ENCODE peak calls at places on chromosomes 12 and 14, in nine cellular contexts. V is foreskin fibroblast; L is left lung; C is activated CD8-positive, alpha-beta T cell treated with anti-CD3 and anti-CD28 coated beads for 36 hours; A is kidney epithelial cell; M is AG04449; Q is pancreas; U is A549; D is fibroblast of mammary gland. G is an unnamed sample.

GRCh38 chr12:46555379-46555778 is 182.8 kb upstream of the SLC38A2 start:
- DNase-seq in U (no peak), C (no peak), A (no peak), V (peak; percentile 82), Q (no peak), D (peak; percentile 94), L (no peak), M (peak; percentile 86), G (no peak)

GRCh38 chr12:45234134-45234865 is 18.4 kb downstream of the ANO6 start:
- DNase-seq in D (peak; percentile 98), U (peak; percentile 84), M (peak; percentile 96), L (no peak), Q (no peak), C (no peak), V (peak; percentile 98), A (peak; percentile 92), G (no peak)

GRCh38 chr14:51310453-51311074 is 70.5 kb downstream of the TMX1 start:
- DNase-seq in Q (no peak), C (no peak), U (no peak), M (no peak), V (peak; percentile 80), D (peak; percentile 85), A (no peak), L (no peak), G (no peak)

GRCh38 chr14:65794674-65795279 is 382.2 kb downstream of the FUT8 start:
- DNase-seq in V (no peak), D (no peak), Q (no peak), M (no peak), U (no peak), C (no peak), A (no peak), L (no peak), G (no peak)

GRCh38 chr14:64541971-64542838 is 1.7 kb downstream of the HSPA2 start:
- DNase-seq in A (no peak), V (no peak), M (no peak), D (no peak), L (no peak), Q (peak; percentile 28), U (no peak), C (peak; percentile 19), G (no peak)

GRCh38 chr12:113659416-113659815 is 187.7 kb upstream of the LHX5 start:
- DNase-seq in U (no peak), L (no peak), V (no peak), A (no peak), Q (no peak), M (no peak), C (no peak), D (no peak), G (no peak)

GRCh38 chr12:53963005-53963404 is 8.3 kb downstream of the HOXC12 start:
- DNase-seq in V (no peak), Q (no peak), D (no peak), C (no peak), U (no peak), A (no peak), L (no peak), M (no peak), G (no peak)

GRCh38 chr12:124621296-124621660 is 53.9 kb upstream of the NCOR2 start:
- DNase-seq in V (peak; percentile 45), D (no peak), A (no peak), U (no peak), C (no peak), L (peak; percentile 86), M (no peak), Q (peak; percentile 58), G (no peak)

GRCh38 chr14:101133068-101133467 is 229.5 kb upstream of the RTL1 start:
- DNase-seq in U (no peak), L (peak; percentile 29), C (no peak), M (no peak), A (no peak), V (no peak), Q (no peak), D (no peak), G (no peak)

GRCh38 chr14:90514015-90514398 is 117.2 kb downstream of the CALM1 start:
- DNase-seq in L (peak; percentile 18), D (no peak), V (no peak), C (no peak), U (no peak), A (no peak), M (no peak), Q (no peak), G (no peak)

GRCh38 chr12:125645724-125646123 is 580.5 kb downstream of the AACS start:
- DNase-seq in C (no peak), A (no peak), V (no peak), Q (no peak), D (no peak), U (no peak), L (no peak), M (no peak), G (no peak)

GRCh38 chr14:22084393-22085281 is 411.0 kb upstream of the OR4E1 start:
- DNase-seq in L (no peak), V (peak; percentile 34), A (no peak), D (peak; percentile 62), M (peak; percentile 4), U (peak; percentile 8), C (peak; percentile 31), Q (no peak), G (peak; percentile 13)
- TF ChIP-seq CTCF in L (peak; percentile 66), V (peak; percentile 58), A (peak; percentile 66), D (peak; percentile 73), M (peak; percentile 56), U (peak; percentile 63), C (peak; percentile 50), Q (peak; percentile 60), G (peak; percentile 68)

GRCh38 chr12:3458041-3458440 is 33.0 kb upstream of the PRMT8 start:
- DNase-seq in U (no peak), Q (no peak), V (peak; percentile 11), M (no peak), C (no peak), A (no peak), L (no peak), D (peak; percentile 8), G (no peak)

GRCh38 chr12:3454780-3455179 is 36.2 kb upstream of the PRMT8 start:
- DNase-seq in M (no peak), V (no peak), D (no peak), A (no peak), C (no peak), Q (no peak), U (no peak), L (no peak), G (no peak)

GRCh38 chr12:3455312-3455711 is 35.7 kb upstream of the PRMT8 start:
- DNase-seq in M (no peak), L (no peak), A (no peak), C (no peak), Q (no peak), D (no peak), V (no peak), U (no peak), G (no peak)

GRCh38 chr12:3453947-3454675 is 36.9 kb upstream of the PRMT8 start:
- DNase-seq in A (peak; percentile 85), D (peak; percentile 60), C (no peak), M (peak; percentile 17), L (no peak), U (peak; percentile 10), V (peak; percentile 88), Q (no peak), G (no peak)

DNA sequence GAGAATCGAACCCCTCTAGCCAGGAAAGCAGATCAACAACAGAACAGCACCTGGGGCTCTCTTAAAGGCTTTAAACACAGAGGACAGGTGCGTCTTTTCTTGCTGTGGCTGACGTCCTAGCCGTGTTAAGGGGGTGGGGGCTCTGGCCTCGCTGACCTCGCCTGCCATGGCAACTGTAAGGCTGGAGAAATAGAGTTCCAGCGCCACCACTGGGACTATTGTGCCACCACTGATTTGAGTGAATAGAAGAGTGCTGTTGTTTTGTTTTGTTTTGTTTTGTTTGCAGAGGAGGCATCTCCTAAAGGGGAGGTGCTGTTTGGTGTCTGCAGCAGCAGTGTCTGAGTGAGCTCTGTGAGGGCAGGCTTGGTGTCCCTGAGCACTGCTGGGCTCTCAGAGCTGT is 34.2 kb upstream of the PRMT8 start:
- DNase-seq in V (no peak), Q (no peak), L (peak; percentile 46), C (peak; percentile 4), D (no peak), U (no peak), M (no peak), A (no peak), G (peak; percentile 24)
- TF ChIP-seq CTCF in V (no peak), Q (no peak), L (no peak), C (no peak), D (no peak), U (no peak), M (no peak), A (no peak), G (no peak)

DNA sequence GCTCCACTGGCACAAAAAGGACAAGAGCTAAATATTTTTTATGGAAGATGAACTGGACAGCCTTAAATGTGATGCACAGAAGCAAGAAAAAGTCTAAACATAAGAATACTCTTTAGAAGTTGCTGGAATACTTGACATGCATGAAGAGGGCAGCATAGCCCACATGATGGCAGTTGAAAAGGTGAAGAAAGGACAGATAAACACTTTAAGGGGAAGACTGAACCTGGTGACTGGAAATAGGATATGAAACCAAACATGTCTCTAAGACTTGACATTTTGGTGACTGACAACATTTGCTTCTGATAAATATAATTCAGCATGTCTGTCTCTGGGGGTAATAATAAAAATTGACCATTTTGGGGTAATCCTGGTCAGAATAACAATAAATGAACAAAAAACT is 273.1 kb downstream of the CCDC91 start:
- DNase-seq in M (no peak), D (peak; percentile 23), C (no peak), Q (no peak), V (peak; percentile 44), L (no peak), A (no peak), U (no peak), G (no peak)
- TF ChIP-seq CTCF in M (no peak), D (no peak), C (no peak), Q (no peak), V (no peak), L (no peak), A (no peak), U (no peak), G (no peak)

GRCh38 chr12:3200032-3200617 is 122.9 kb downstream of the TSPAN9 start:
- DNase-seq in V (peak; percentile 79), M (no peak), C (no peak), L (peak; percentile 86), D (peak; percentile 26), Q (peak; percentile 48), U (peak; percentile 71), A (no peak), G (peak; percentile 92)
- TF ChIP-seq CTCF in V (no peak), M (no peak), C (no peak), L (no peak), D (no peak), Q (no peak), U (no peak), A (no peak), G (no peak)

GRCh38 chr12:117671734-117672133 is 297.1 kb downstream of the KSR2 start:
- DNase-seq in D (peak; percentile 52), V (peak; percentile 41), C (peak; percentile 13), Q (peak; percentile 35), L (no peak), U (peak; percentile 71), M (no peak), A (no peak), G (peak; percentile 72)
- TF ChIP-seq CTCF in D (peak; percentile 62), V (peak; percentile 60), C (peak; percentile 29), Q (peak; percentile 21), L (no peak), U (peak; percentile 64), M (peak; percentile 64), A (peak; percentile 64), G (peak; percentile 53)